ENCODE peak calls at places on chromosomes 16 and 17, in six cellular contexts. One of them, this sample, is unnamed.

GRCh38 chr16:54163197-54163843 is 123.3 kb downstream of the IRX3 start:
- DNase-seq in A549: no peak
- DNase-seq in endothelial cell of umbilical vein: no peak
- DNase-seq in GM12878: no peak
- DNase-seq in K562: no peak
- DNase-seq in HepG2: no peak
- DNase-seq in this sample: no peak

GRCh38 chr17:64343833-64344637 is 46.6 kb downstream of the PECAM1 start:
- DNase-seq in A549: peak; percentile 28
- DNase-seq in endothelial cell of umbilical vein: peak; percentile 99
- DNase-seq in GM12878: no peak
- DNase-seq in K562: no peak
- DNase-seq in HepG2: peak; percentile 74
- DNase-seq in this sample: no peak

GRCh38 chr16:22183901-22184614 is 21.8 kb downstream of the SDR42E2 start:
- DNase-seq in A549: no peak
- DNase-seq in endothelial cell of umbilical vein: no peak
- DNase-seq in GM12878: no peak
- DNase-seq in K562: peak; percentile 69
- DNase-seq in HepG2: no peak
- DNase-seq in this sample: peak; percentile 52

GRCh38 chr16:50326264-50326663 is 42.5 kb downstream of the BRD7 start:
- DNase-seq in A549: no peak
- DNase-seq in endothelial cell of umbilical vein: no peak
- DNase-seq in GM12878: no peak
- DNase-seq in K562: no peak
- DNase-seq in HepG2: no peak
- DNase-seq in this sample: no peak

GRCh38 chr17:31048780-31049179 is 46.0 kb upstream of the NF1 start:
- DNase-seq in A549: no peak
- DNase-seq in endothelial cell of umbilical vein: no peak
- DNase-seq in GM12878: no peak
- DNase-seq in K562: no peak
- DNase-seq in HepG2: no peak
- DNase-seq in this sample: peak; percentile 34

GRCh38 chr16:9500872-9501271 is 409.4 kb downstream of the HAPSTR1 start:
- DNase-seq in A549: no peak
- DNase-seq in endothelial cell of umbilical vein: no peak
- DNase-seq in GM12878: no peak
- DNase-seq in K562: no peak
- DNase-seq in HepG2: no peak
- DNase-seq in this sample: no peak

GRCh38 chr17:43528988-43529814 is 16.9 kb downstream of the ETV4 start:
- DNase-seq in A549: no peak
- DNase-seq in endothelial cell of umbilical vein: no peak
- DNase-seq in GM12878: no peak
- DNase-seq in K562: no peak
- DNase-seq in HepG2: no peak
- DNase-seq in this sample: no peak

GRCh38 chr17:28370035-28370743 is at the start of gene VTN:
- DNase-seq in A549: peak; percentile 78
- DNase-seq in endothelial cell of umbilical vein: peak; percentile 16
- DNase-seq in GM12878: no peak
- DNase-seq in K562: peak; percentile 73
- DNase-seq in HepG2: peak; percentile 98
- DNase-seq in this sample: peak; percentile 45

GRCh38 chr17:6510321-6511023 is 45.9 kb downstream of the PITPNM3 start:
- DNase-seq in A549: no peak
- DNase-seq in endothelial cell of umbilical vein: peak; percentile 31
- DNase-seq in GM12878: no peak
- DNase-seq in K562: no peak
- DNase-seq in HepG2: no peak
- DNase-seq in this sample: no peak

GRCh38 chr16:5874899-5875298 is 777.3 kb upstream of the EEF2KMT start:
- DNase-seq in A549: no peak
- DNase-seq in endothelial cell of umbilical vein: no peak
- DNase-seq in GM12878: no peak
- DNase-seq in K562: no peak
- DNase-seq in HepG2: no peak
- DNase-seq in this sample: no peak

GRCh38 chr17:4708436-4708835 is 2.0 kb upstream of the ARRB2 start:
- DNase-seq in A549: no peak
- DNase-seq in endothelial cell of umbilical vein: no peak
- DNase-seq in GM12878: no peak
- DNase-seq in K562: no peak
- DNase-seq in HepG2: peak; percentile 72
- DNase-seq in this sample: no peak

GRCh38 chr17:4711671-4712111 is 1.3 kb downstream of the ARRB2 start:
- DNase-seq in A549: no peak
- DNase-seq in endothelial cell of umbilical vein: no peak
- DNase-seq in GM12878: no peak
- DNase-seq in K562: no peak
- DNase-seq in HepG2: no peak
- DNase-seq in this sample: peak; percentile 90

GRCh38 chr17:4710693-4711634 is 532 bp downstream of the ARRB2 start:
- DNase-seq in A549: no peak
- DNase-seq in endothelial cell of umbilical vein: no peak
- DNase-seq in GM12878: no peak
- DNase-seq in K562: no peak
- DNase-seq in HepG2: no peak
- DNase-seq in this sample: peak; percentile 87

GRCh38 chr17:4712526-4712925 is 2.1 kb downstream of the ARRB2 start:
- DNase-seq in A549: no peak
- DNase-seq in endothelial cell of umbilical vein: no peak
- DNase-seq in GM12878: no peak
- DNase-seq in K562: no peak
- DNase-seq in HepG2: no peak
- DNase-seq in this sample: peak; percentile 61

GRCh38 chr17:4709794-4710692 is at the start of gene ARRB2:
- DNase-seq in A549: peak; percentile 99
- DNase-seq in endothelial cell of umbilical vein: peak; percentile 99
- DNase-seq in GM12878: peak; percentile 94
- DNase-seq in K562: peak; percentile 95
- DNase-seq in HepG2: peak; percentile 97
- DNase-seq in this sample: peak; percentile 97
- TF ChIP-seq POLR2A in A549: peak; percentile 74
- TF ChIP-seq POLR2A in endothelial cell of umbilical vein: no peak
- TF ChIP-seq POLR2A in GM12878: peak; percentile 79
- TF ChIP-seq POLR2A in K562: no peak
- TF ChIP-seq POLR2A in HepG2: no peak
- TF ChIP-seq POLR2A in this sample: no peak

GRCh38 chr16:56357291-56357764 is 68.0 kb downstream of the AMFR start:
- DNase-seq in A549: no peak
- DNase-seq in endothelial cell of umbilical vein: peak; percentile 64
- DNase-seq in GM12878: no peak
- DNase-seq in K562: no peak
- DNase-seq in HepG2: no peak
- DNase-seq in this sample: no peak
- H3K4me3 ChIP-seq in A549: peak overlapping the region; percentile 38
- H3K4me3 ChIP-seq in endothelial cell of umbilical vein: peak overlapping the region; percentile 56
- H3K4me3 ChIP-seq in GM12878: no peak overlapping the region
- H3K4me3 ChIP-seq in K562: no peak overlapping the region
- H3K4me3 ChIP-seq in HepG2: peak overlapping the region; percentile 66
- H3K4me3 ChIP-seq in this sample: no peak overlapping the region

DNA sequence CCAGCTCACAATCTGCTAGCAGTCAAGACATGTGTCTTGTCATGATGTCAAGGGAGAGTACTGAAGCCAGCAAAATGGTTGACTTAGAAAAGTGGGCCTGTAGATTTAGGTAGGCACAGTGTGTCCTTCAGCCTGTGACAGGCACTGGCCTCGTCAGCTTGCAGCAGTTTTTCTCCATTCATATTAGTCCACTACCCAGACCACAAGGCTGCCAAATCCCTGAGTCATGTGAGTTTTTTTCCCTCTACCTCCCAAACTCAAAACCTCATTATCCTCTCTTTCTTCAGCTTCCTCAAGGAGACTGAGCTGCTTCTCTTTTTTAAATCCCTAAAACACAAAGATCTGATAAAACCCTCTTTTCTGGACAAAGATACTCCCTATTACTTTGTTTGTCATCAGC is 102.6 kb upstream of the HS3ST3A1 start:
- DNase-seq in A549: no peak
- DNase-seq in endothelial cell of umbilical vein: no peak
- DNase-seq in GM12878: no peak
- DNase-seq in K562: no peak
- DNase-seq in HepG2: no peak
- DNase-seq in this sample: no peak
- TF ChIP-seq MYC in A549: no peak
- TF ChIP-seq MYC in endothelial cell of umbilical vein: no peak
- TF ChIP-seq MYC in GM12878: no peak
- TF ChIP-seq MYC in K562: no peak
- TF ChIP-seq MYC in HepG2: no peak
- TF ChIP-seq MYC in this sample: no peak

GRCh38 chr16:57462209-57462977 is at the start of gene POLR2C:
- DNase-seq in A549: peak; percentile 85
- DNase-seq in endothelial cell of umbilical vein: peak; percentile 87
- DNase-seq in GM12878: peak; percentile 37
- DNase-seq in K562: peak; percentile 89
- DNase-seq in HepG2: peak; percentile 80
- DNase-seq in this sample: peak; percentile 91
- TF ChIP-seq POLR2A in A549: peak; percentile 99
- TF ChIP-seq POLR2A in endothelial cell of umbilical vein: peak; percentile 99
- TF ChIP-seq POLR2A in GM12878: peak; percentile 100
- TF ChIP-seq POLR2A in K562: peak; percentile 97
- TF ChIP-seq POLR2A in HepG2: peak; percentile 99
- TF ChIP-seq POLR2A in this sample: peak; percentile 96